ENCODE peak calls at places on chromosome 21, in four cellular contexts. X is IMR-90, K is K562, P is GM12878. V is an unnamed sample.

GRCh38 chr21:36508948-36509347 is 29.0 kb upstream of the CLDN14 start:
- DNase-seq in P (no peak), X (no peak), K (no peak), V (no peak)

GRCh38 chr21:39681845-39682244 is 63.1 kb upstream of the IGSF5 start:
- DNase-seq in K (no peak), P (no peak), X (peak; percentile 13), V (no peak)

GRCh38 chr21:26011292-26011940 is 159.2 kb downstream of the APP start:
- DNase-seq in X (no peak), K (no peak), P (no peak), V (no peak)

GRCh38 chr21:27047331-27048314 is 80.7 kb upstream of the ADAMTS5 start:
- DNase-seq in P (no peak), K (no peak), X (peak; percentile 79), V (no peak)

GRCh38 chr21:42189860-42190491 is 29.0 kb upstream of the ABCG1 start:
- DNase-seq in K (no peak), P (no peak), X (no peak), V (no peak)

GRCh38 chr21:43262427-43262826 is 93.6 kb downstream of the CRYAA start:
- DNase-seq in K (no peak), X (peak; percentile 19), P (no peak), V (peak; percentile 19)

GRCh38 chr21:14559144-14559543 is 13.0 kb upstream of the SAMSN1 start:
- DNase-seq in P (no peak), K (no peak), X (no peak), V (no peak)

GRCh38 chr21:21740207-21740606 is 742.0 kb downstream of the NCAM2 start:
- DNase-seq in X (no peak), K (no peak), P (no peak), V (no peak)

GRCh38 chr21:36841866-36842265 is 124.6 kb downstream of the HLCS start:
- DNase-seq in X (peak; percentile 81), P (no peak), K (no peak), V (no peak)

GRCh38 chr21:40685121-40685630 is 161.8 kb downstream of the DSCAM start:
- DNase-seq in X (no peak), K (no peak), P (no peak), V (no peak)

GRCh38 chr21:37525810-37526209 is 159.2 kb downstream of the DYRK1A start:
- DNase-seq in K (no peak), X (peak; percentile 55), P (no peak), V (no peak)

GRCh38 chr21:42003051-42003461 is 7.1 kb downstream of the ZBTB21 start:
- DNase-seq in P (no peak), K (no peak), X (peak; percentile 76), V (no peak)

GRCh38 chr21:36825683-36826082 is 126.8 kb downstream of the SIM2 start:
- DNase-seq in P (no peak), X (no peak), K (no peak), V (no peak)

GRCh38 chr21:38057626-38058025 is 141.4 kb upstream of the KCNJ6 start:
- DNase-seq in P (no peak), X (no peak), K (no peak), V (no peak)

GRCh38 chr21:36850372-36850771 is 116.1 kb downstream of the HLCS start:
- DNase-seq in P (no peak), K (no peak), X (no peak), V (no peak)

GRCh38 chr21:21730524-21730923 is 732.3 kb downstream of the NCAM2 start:
- DNase-seq in X (peak; percentile 32), P (no peak), K (no peak), V (no peak)

GRCh38 chr21:43364851-43365424 is 62.0 kb downstream of the SIK1 start:
- DNase-seq in X (no peak), P (no peak), K (no peak), V (no peak)

GRCh38 chr21:23130308-23130707 is 2132.1 kb downstream of the NCAM2 start:
- DNase-seq in K (no peak), P (no peak), X (no peak), V (no peak)

GRCh38 chr21:34509151-34509550 is 2.9 kb downstream of the KCNE1 start:
- DNase-seq in P (no peak), K (peak; percentile 33), X (no peak), V (no peak)
- TF ChIP-seq FOS in P (no peak), K (no peak), X (no peak), V (no peak)

GRCh38 chr21:29187939-29188338 is 57.5 kb downstream of the MAP3K7CL start:
- DNase-seq in K (no peak), X (peak; percentile 96), P (no peak), V (peak; percentile 96)
- TF ChIP-seq FOS in K (no peak), X (peak; percentile 62), P (no peak), V (peak; percentile 91)

DNA sequence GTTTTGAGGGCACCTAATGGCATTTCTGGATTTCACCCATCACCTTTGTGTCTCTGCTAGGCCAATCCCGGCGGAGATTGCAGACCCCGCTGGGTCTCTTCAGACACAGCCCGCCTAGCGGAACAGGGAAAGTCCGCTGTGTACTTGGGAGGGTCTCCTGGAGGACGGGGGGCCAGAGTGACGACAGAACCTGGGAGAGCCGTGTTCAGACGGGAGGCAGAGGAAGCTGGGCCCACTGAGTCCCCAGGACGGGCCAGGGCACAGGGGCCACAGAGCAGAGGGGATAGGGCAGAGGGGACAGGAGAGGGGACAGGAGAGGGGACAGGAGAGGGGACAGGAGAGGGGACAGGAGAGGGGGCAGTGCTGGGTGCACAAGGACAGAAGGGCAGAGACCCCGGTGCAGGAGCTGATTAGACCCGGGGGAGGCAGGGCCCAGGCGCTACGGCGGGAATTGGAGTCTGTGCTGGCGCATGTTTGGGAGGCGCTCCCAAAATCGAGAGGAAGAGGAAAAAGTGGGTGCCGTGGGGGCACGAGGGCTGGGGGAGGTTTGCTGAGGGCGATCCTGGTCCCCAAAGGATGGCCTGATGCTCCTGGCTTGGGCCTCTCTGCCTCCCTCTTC is 12.7 kb downstream of the TRPM2 start:
- DNase-seq in X (no peak), P (no peak), K (no peak), V (no peak)
- TF ChIP-seq FOS in X (no peak), P (no peak), K (no peak), V (no peak)

DNA sequence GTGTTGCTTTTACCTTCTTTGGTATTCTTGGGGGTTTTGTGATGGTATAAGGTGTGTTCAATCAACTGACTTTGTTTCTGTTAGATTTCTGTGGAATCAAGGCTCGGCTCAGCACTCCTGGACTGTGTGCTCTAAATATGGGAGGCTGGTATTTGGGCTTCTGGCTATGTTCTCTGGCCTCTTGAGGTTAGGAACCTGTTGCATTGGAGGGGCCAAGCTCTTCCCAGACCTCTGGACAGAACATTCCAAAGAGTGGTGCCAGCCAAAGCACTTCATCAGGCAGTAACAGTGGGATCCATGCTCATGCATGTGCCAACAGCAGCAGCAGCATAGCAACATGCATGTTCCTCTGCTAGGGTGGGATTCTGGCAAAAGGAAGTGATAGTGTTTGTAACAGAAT is 8.3 kb downstream of the KRTAP19-7 start:
- DNase-seq in P (no peak), K (no peak), X (no peak), V (no peak)
- TF ChIP-seq FOS in P (no peak), K (no peak), X (no peak), V (no peak)

DNA sequence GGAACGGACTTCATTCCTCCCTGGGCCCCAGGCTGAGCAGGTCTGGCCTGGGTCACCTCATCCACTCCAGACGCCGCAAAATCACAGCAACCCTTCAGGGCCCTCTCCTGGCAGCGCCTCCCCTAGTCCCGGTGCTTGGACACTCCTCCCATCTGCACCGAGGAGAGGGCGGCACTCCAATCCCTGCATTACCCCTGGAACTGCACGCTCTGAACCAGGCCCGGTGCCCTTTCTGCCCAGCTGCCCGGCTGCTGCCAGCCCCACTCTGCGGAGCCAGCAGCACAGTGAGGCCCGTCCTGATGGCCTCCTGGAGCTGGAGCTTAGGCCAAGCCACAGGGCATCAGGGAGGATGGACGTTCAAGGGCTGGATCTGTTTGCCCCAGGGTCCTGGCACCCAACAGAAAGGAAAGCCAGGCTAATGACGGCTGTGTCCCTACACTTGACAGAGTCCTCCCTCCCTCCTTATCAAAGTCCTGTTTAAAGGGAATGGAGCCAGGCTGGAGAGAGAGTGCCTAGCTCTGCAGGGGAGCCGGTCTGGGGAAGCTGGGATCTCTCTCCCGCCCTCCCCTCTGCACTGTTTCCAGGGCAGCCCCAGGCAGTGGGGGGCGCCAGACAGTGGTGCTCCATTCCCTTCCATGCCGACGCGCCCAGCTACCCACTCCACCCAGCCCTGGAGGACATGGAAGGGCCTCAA is 12.7 kb downstream of the COL6A2 start:
- DNase-seq in X (no peak), P (no peak), K (no peak), V (no peak)
- TF ChIP-seq FOS in X (no peak), P (no peak), K (no peak), V (no peak)

DNA sequence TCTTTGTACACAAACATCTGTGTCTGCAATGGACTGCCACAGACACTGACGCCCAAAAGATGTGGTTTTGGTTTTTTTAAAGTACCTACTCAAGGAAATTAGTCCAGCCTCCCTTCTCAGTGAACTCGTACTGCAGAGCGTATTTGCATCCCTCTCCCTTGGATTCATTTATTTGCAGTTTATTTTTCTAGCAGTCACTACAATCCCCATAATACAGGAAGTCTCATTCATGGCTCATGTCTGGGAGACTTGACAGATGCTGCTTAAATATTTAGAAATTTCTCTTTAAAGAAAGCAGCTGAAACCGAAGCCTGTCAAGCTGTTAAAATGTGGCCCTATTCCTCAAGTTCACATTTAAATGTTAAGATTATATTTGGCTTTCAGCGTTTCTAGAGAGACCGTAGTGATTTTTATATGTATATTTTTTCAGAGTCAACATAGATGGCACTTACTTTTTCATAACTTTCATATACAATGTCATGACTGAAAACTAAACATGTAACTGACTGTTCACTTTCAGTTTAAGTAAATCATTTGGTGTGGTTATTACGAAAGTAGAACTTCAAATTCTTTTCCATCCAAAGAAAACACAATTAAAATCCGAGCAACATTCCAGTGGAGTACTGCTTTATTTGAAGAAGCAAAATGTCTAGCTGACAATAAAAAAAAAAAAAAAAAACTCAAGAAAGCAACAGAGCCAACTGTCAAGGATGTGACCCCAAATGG is 38.0 kb downstream of the MIS18A start:
- DNase-seq in K (no peak), X (peak; percentile 54), P (peak; percentile 13), V (no peak)
- TF ChIP-seq FOS in K (no peak), X (no peak), P (no peak), V (no peak)

GRCh38 chr21:28568692-28569091 is 424.0 kb downstream of the LTN1 start:
- DNase-seq in X (no peak), P (no peak), K (no peak), V (no peak)
- TF ChIP-seq FOS in X (no peak), P (no peak), K (no peak), V (no peak)

GRCh38 chr21:45481977-45482898 is 60.0 kb downstream of the SLC19A1 start:
- DNase-seq in K (no peak), P (no peak), X (no peak), V (no peak)
- TF ChIP-seq FOS in K (no peak), P (no peak), X (no peak), V (no peak)

GRCh38 chr21:15706686-15707085 is 23.1 kb upstream of the USP25 start:
- DNase-seq in P (no peak), X (peak; percentile 97), K (peak; percentile 8), V (peak; percentile 95)

GRCh38 chr21:15701845-15702244 is 27.9 kb upstream of the USP25 start:
- DNase-seq in P (no peak), K (peak; percentile 62), X (no peak), V (no peak)

GRCh38 chr21:15703932-15704331 is 25.9 kb upstream of the USP25 start:
- DNase-seq in P (no peak), K (no peak), X (no peak), V (no peak)
- TF ChIP-seq FOS in P (no peak), K (no peak), X (no peak), V (no peak)